ENCODE peak calls at places on chromosomes 1 and 21, in seven cellular contexts. One of them, this sample, is unnamed.
A peak's percentile ranks its signal among the peaks of the same experiment; 100 is the strongest.

GRCh38 chr1:109777436-109777835 is 13.7 kb upstream of the EPS8L3 start:
- DNase-seq in pancreas: no peak
- DNase-seq in neural progenitor cell: no peak
- DNase-seq in CD8-positive, alpha-beta T cell: no peak
- DNase-seq in RWPE2: peak; percentile 23
- DNase-seq in GM23338: no peak
- DNase-seq in tibial artery: peak; percentile 19
- DNase-seq in this sample: no peak

GRCh38 chr1:161792740-161793139 is 26.6 kb downstream of the ATF6 start:
- DNase-seq in pancreas: no peak
- DNase-seq in CD8-positive, alpha-beta T cell: no peak
- DNase-seq in RWPE2: no peak
- DNase-seq in tibial artery: no peak
- DNase-seq in GM23338: peak; percentile 74
- DNase-seq in neural progenitor cell: peak; percentile 38
- DNase-seq in this sample: no peak

GRCh38 chr1:12113433-12114339 is 50.6 kb downstream of the TNFRSF8 start:
- DNase-seq in RWPE2: no peak
- DNase-seq in neural progenitor cell: no peak
- DNase-seq in CD8-positive, alpha-beta T cell: no peak
- DNase-seq in GM23338: no peak
- DNase-seq in tibial artery: no peak
- DNase-seq in pancreas: no peak
- DNase-seq in this sample: no peak

GRCh38 chr1:185850366-185850765 is 116.2 kb downstream of the HMCN1 start:
- DNase-seq in CD8-positive, alpha-beta T cell: no peak
- DNase-seq in pancreas: no peak
- DNase-seq in neural progenitor cell: peak; percentile 50
- DNase-seq in RWPE2: no peak
- DNase-seq in GM23338: peak; percentile 44
- DNase-seq in tibial artery: no peak
- DNase-seq in this sample: no peak

GRCh38 chr1:26177182-26177684 is at the start of gene CNKSR1:
- DNase-seq in GM23338: peak; percentile 97
- DNase-seq in neural progenitor cell: peak; percentile 84
- DNase-seq in RWPE2: peak; percentile 88
- DNase-seq in tibial artery: no peak
- DNase-seq in pancreas: peak; percentile 82
- DNase-seq in CD8-positive, alpha-beta T cell: no peak
- DNase-seq in this sample: no peak

GRCh38 chr1:47696911-47697441 is 259.1 kb downstream of the FOXD2 start:
- DNase-seq in tibial artery: peak; percentile 11
- DNase-seq in GM23338: no peak
- DNase-seq in neural progenitor cell: no peak
- DNase-seq in CD8-positive, alpha-beta T cell: no peak
- DNase-seq in pancreas: no peak
- DNase-seq in RWPE2: peak; percentile 6
- DNase-seq in this sample: no peak

GRCh38 chr1:209389258-209389657 is 194.3 kb upstream of the CAMK1G start:
- DNase-seq in tibial artery: no peak
- DNase-seq in CD8-positive, alpha-beta T cell: no peak
- DNase-seq in RWPE2: peak; percentile 64
- DNase-seq in GM23338: no peak
- DNase-seq in pancreas: no peak
- DNase-seq in neural progenitor cell: no peak
- DNase-seq in this sample: no peak

GRCh38 chr1:44213222-44214112 is at the start of gene DMAP1:
- DNase-seq in pancreas: peak; percentile 80
- DNase-seq in RWPE2: no peak
- DNase-seq in neural progenitor cell: peak; percentile 92
- DNase-seq in GM23338: peak; percentile 94
- DNase-seq in tibial artery: peak; percentile 80
- DNase-seq in CD8-positive, alpha-beta T cell: peak; percentile 75
- DNase-seq in this sample: no peak

GRCh38 chr1:229117664-229118300 is 153.1 kb upstream of the RAB4A start:
- DNase-seq in pancreas: peak; percentile 97
- DNase-seq in GM23338: no peak
- DNase-seq in neural progenitor cell: no peak
- DNase-seq in RWPE2: no peak
- DNase-seq in tibial artery: peak; percentile 90
- DNase-seq in CD8-positive, alpha-beta T cell: no peak
- DNase-seq in this sample: no peak

GRCh38 chr1:31549807-31550620 is 26.3 kb upstream of the TINAGL1 start:
- DNase-seq in RWPE2: no peak
- DNase-seq in neural progenitor cell: no peak
- DNase-seq in pancreas: no peak
- DNase-seq in tibial artery: no peak
- DNase-seq in GM23338: no peak
- DNase-seq in CD8-positive, alpha-beta T cell: no peak
- DNase-seq in this sample: no peak

GRCh38 chr21:15063081-15063820 is 1.5 kb downstream of the NRIP1 start:
- DNase-seq in GM23338: no peak
- DNase-seq in neural progenitor cell: peak; percentile 40
- DNase-seq in RWPE2: no peak
- DNase-seq in CD8-positive, alpha-beta T cell: no peak
- DNase-seq in pancreas: peak; percentile 29
- DNase-seq in tibial artery: no peak
- DNase-seq in this sample: no peak

GRCh38 chr21:27769763-27770162 is 802.9 kb upstream of the ADAMTS5 start:
- DNase-seq in neural progenitor cell: no peak
- DNase-seq in tibial artery: no peak
- DNase-seq in CD8-positive, alpha-beta T cell: no peak
- DNase-seq in pancreas: no peak
- DNase-seq in RWPE2: no peak
- DNase-seq in GM23338: no peak
- DNase-seq in this sample: no peak

GRCh38 chr1:201538618-201539551 is at the start of gene NAV1:
- DNase-seq in CD8-positive, alpha-beta T cell: no peak
- DNase-seq in neural progenitor cell: peak; percentile 86
- DNase-seq in pancreas: peak; percentile 36
- DNase-seq in GM23338: peak; percentile 75
- DNase-seq in RWPE2: no peak
- DNase-seq in tibial artery: peak; percentile 67
- DNase-seq in this sample: no peak

GRCh38 chr1:51231121-51231520 is 5.0 kb upstream of the RNF11 start:
- DNase-seq in GM23338: no peak
- DNase-seq in CD8-positive, alpha-beta T cell: no peak
- DNase-seq in neural progenitor cell: no peak
- DNase-seq in pancreas: no peak
- DNase-seq in RWPE2: no peak
- DNase-seq in tibial artery: no peak
- DNase-seq in this sample: no peak

GRCh38 chr1:67146539-67146938 is 11.8 kb upstream of the C1orf141 start:
- DNase-seq in GM23338: no peak
- DNase-seq in neural progenitor cell: no peak
- DNase-seq in tibial artery: no peak
- DNase-seq in pancreas: no peak
- DNase-seq in RWPE2: no peak
- DNase-seq in CD8-positive, alpha-beta T cell: no peak
- DNase-seq in this sample: no peak

GRCh38 chr1:93972341-93972740 is 63.1 kb upstream of the GCLM start:
- DNase-seq in RWPE2: no peak
- DNase-seq in neural progenitor cell: no peak
- DNase-seq in GM23338: no peak
- DNase-seq in pancreas: no peak
- DNase-seq in tibial artery: no peak
- DNase-seq in CD8-positive, alpha-beta T cell: no peak
- DNase-seq in this sample: no peak

GRCh38 chr1:90474731-90475130 is 242.4 kb downstream of the BARHL2 start:
- DNase-seq in tibial artery: no peak
- DNase-seq in neural progenitor cell: no peak
- DNase-seq in RWPE2: no peak
- DNase-seq in GM23338: no peak
- DNase-seq in pancreas: no peak
- DNase-seq in CD8-positive, alpha-beta T cell: no peak
- DNase-seq in this sample: no peak

GRCh38 chr1:172051898-172052297 is 210.6 kb downstream of the DNM3 start:
- DNase-seq in tibial artery: no peak
- DNase-seq in neural progenitor cell: no peak
- DNase-seq in pancreas: no peak
- DNase-seq in RWPE2: no peak
- DNase-seq in CD8-positive, alpha-beta T cell: no peak
- DNase-seq in GM23338: no peak
- DNase-seq in this sample: no peak

GRCh38 chr1:96240438-96240837 is 481.1 kb upstream of the PTBP2 start:
- DNase-seq in tibial artery: no peak
- DNase-seq in RWPE2: no peak
- DNase-seq in pancreas: no peak
- DNase-seq in GM23338: no peak
- DNase-seq in neural progenitor cell: no peak
- DNase-seq in CD8-positive, alpha-beta T cell: no peak
- DNase-seq in this sample: no peak

GRCh38 chr1:204623894-204624361 is 61.6 kb downstream of the LRRN2 start:
- DNase-seq in RWPE2: no peak
- DNase-seq in GM23338: peak; percentile 80
- DNase-seq in neural progenitor cell: peak; percentile 57
- DNase-seq in pancreas: no peak
- DNase-seq in tibial artery: no peak
- DNase-seq in CD8-positive, alpha-beta T cell: no peak
- DNase-seq in this sample: no peak

DNA sequence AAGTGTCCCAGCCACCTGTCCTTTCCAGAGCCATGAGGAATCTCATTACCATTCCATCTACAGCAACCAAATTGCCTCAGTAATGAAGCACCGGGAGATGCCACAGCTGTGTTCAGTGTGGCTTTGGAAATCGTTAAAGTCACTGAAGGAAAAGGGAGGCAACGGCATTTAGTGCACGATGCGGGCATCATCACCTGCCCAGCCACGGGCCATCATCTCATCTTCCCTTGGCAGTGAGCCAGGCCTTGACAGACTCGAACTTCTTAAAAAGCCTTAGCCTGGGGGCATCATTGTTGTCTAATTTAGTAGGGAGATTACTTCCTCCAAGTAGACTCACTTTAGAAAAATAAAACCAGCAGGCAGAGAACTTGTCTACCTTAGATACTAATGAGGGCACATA is 67.9 kb downstream of the CNIH3 start:
- DNase-seq in RWPE2: no peak
- DNase-seq in tibial artery: no peak
- DNase-seq in pancreas: no peak
- DNase-seq in CD8-positive, alpha-beta T cell: no peak
- DNase-seq in GM23338: no peak
- DNase-seq in neural progenitor cell: no peak
- DNase-seq in this sample: no peak
- TF ChIP-seq CTCF in RWPE2: no peak
- TF ChIP-seq CTCF in tibial artery: no peak
- TF ChIP-seq CTCF in pancreas: no peak
- TF ChIP-seq CTCF in CD8-positive, alpha-beta T cell: no peak
- TF ChIP-seq CTCF in GM23338: no peak
- TF ChIP-seq CTCF in neural progenitor cell: no peak
- TF ChIP-seq CTCF in this sample: no peak

DNA sequence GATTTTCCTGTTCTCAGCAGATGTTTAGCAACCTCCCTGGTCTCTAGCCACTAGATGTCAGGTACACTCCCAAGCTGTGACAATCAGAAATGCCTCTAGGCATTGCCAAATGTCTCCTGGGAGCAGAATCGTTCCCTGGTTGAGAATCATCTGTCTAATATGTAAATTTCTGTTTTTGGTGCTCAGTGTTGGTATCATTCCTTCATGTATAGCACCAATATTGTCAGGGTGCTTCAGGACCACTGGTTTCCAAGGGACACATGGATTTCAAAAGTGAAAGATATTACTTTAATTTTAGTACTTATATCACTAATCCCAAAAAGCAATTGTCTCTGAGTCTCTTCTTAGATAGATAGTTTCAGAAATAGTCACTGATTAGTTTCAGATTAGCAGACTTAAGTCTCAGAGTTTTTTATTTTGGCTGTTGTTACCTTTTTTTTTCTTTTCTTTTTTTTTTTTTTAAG is 160.1 kb downstream of the PTPRC start:
- DNase-seq in pancreas: no peak
- DNase-seq in neural progenitor cell: no peak
- DNase-seq in GM23338: no peak
- DNase-seq in tibial artery: no peak
- DNase-seq in CD8-positive, alpha-beta T cell: no peak
- DNase-seq in RWPE2: no peak
- DNase-seq in this sample: no peak
- TF ChIP-seq CTCF in pancreas: no peak
- TF ChIP-seq CTCF in neural progenitor cell: no peak
- TF ChIP-seq CTCF in GM23338: peak; percentile 39
- TF ChIP-seq CTCF in tibial artery: no peak
- TF ChIP-seq CTCF in CD8-positive, alpha-beta T cell: no peak
- TF ChIP-seq CTCF in RWPE2: peak; percentile 16
- TF ChIP-seq CTCF in this sample: peak; percentile 16

GRCh38 chr1:58650141-58650540 is 49.7 kb downstream of the MYSM1 start:
- DNase-seq in tibial artery: no peak
- DNase-seq in pancreas: no peak
- DNase-seq in GM23338: no peak
- DNase-seq in CD8-positive, alpha-beta T cell: no peak
- DNase-seq in RWPE2: no peak
- DNase-seq in neural progenitor cell: no peak
- DNase-seq in this sample: no peak

GRCh38 chr1:58652351-58653184 is 47.3 kb downstream of the MYSM1 start:
- DNase-seq in tibial artery: peak; percentile 54
- DNase-seq in CD8-positive, alpha-beta T cell: peak; percentile 11
- DNase-seq in RWPE2: no peak
- DNase-seq in neural progenitor cell: peak; percentile 82
- DNase-seq in GM23338: peak; percentile 90
- DNase-seq in pancreas: peak; percentile 62
- DNase-seq in this sample: no peak

GRCh38 chr1:58654322-58654721 is 45.5 kb downstream of the MYSM1 start:
- DNase-seq in neural progenitor cell: no peak
- DNase-seq in CD8-positive, alpha-beta T cell: no peak
- DNase-seq in pancreas: no peak
- DNase-seq in tibial artery: no peak
- DNase-seq in RWPE2: no peak
- DNase-seq in GM23338: no peak
- DNase-seq in this sample: no peak

GRCh38 chr1:58648864-58649263 is 51.0 kb downstream of the MYSM1 start:
- DNase-seq in CD8-positive, alpha-beta T cell: no peak
- DNase-seq in pancreas: no peak
- DNase-seq in tibial artery: no peak
- DNase-seq in RWPE2: no peak
- DNase-seq in neural progenitor cell: no peak
- DNase-seq in GM23338: no peak
- DNase-seq in this sample: no peak

GRCh38 chr1:58649555-58649954 is 50.3 kb downstream of the MYSM1 start:
- DNase-seq in pancreas: no peak
- DNase-seq in CD8-positive, alpha-beta T cell: no peak
- DNase-seq in RWPE2: no peak
- DNase-seq in neural progenitor cell: no peak
- DNase-seq in tibial artery: no peak
- DNase-seq in GM23338: no peak
- DNase-seq in this sample: no peak
- TF ChIP-seq CTCF in pancreas: no peak
- TF ChIP-seq CTCF in CD8-positive, alpha-beta T cell: no peak
- TF ChIP-seq CTCF in RWPE2: no peak
- TF ChIP-seq CTCF in neural progenitor cell: no peak
- TF ChIP-seq CTCF in tibial artery: no peak
- TF ChIP-seq CTCF in GM23338: no peak
- TF ChIP-seq CTCF in this sample: no peak

DNA sequence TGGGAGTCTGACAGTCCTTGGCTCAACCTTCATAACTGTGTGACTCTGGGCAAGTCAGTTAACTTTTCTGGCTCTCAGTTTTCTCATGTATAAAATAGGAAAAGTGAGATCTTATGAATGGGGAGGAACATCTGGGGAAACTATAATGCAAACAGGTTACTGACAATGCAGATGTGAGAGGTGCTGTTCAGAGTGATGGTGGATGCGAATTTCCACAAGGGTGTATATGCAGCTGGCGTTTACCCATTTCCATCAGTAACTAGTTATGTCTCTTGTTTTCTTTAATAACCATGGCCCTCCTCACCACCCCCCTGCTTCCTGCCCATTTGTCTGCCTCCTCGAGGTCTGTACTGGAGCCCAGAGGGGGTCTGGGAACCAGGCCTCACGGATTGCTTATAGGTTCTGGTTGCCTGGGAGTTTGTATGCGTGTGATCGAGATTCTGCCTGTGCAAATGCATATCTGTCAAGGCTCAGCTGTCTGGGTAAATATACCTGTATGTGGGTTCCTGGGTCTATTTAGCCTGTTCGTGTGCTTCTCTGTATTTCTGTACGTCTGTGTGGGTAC is 44.4 kb downstream of the AHDC1 start:
- DNase-seq in neural progenitor cell: no peak
- DNase-seq in GM23338: no peak
- DNase-seq in RWPE2: no peak
- DNase-seq in tibial artery: no peak
- DNase-seq in pancreas: no peak
- DNase-seq in CD8-positive, alpha-beta T cell: no peak
- DNase-seq in this sample: no peak
- TF ChIP-seq CTCF in neural progenitor cell: no peak
- TF ChIP-seq CTCF in GM23338: no peak
- TF ChIP-seq CTCF in RWPE2: no peak
- TF ChIP-seq CTCF in tibial artery: no peak
- TF ChIP-seq CTCF in pancreas: no peak
- TF ChIP-seq CTCF in CD8-positive, alpha-beta T cell: no peak
- TF ChIP-seq CTCF in this sample: no peak